ENCODE peak calls at places on chromosomes 11 and 22, in seven cellular contexts. J is CD4-positive, alpha-beta T cell; R is PC-3; L is MM.1S; F is HCT116; G is A549; W is NT2/D1. T is an unnamed sample.

GRCh38 chr11:117396970-117397369 is 69.3 kb downstream of the CEP164 start:
- DNase-seq in W (no peak), R (no peak), F (no peak), J (no peak), L (no peak), G (no peak), T (no peak)

GRCh38 chr11:73372371-73372993 is 3.7 kb upstream of the RELT start:
- DNase-seq in J (no peak), W (no peak), L (peak; percentile 87), G (peak; percentile 58), F (peak; percentile 21), R (peak; percentile 44), T (no peak)

GRCh38 chr22:38228326-38228872 is 26.6 kb downstream of the MAFF start:
- DNase-seq in F (no peak), R (no peak), G (no peak), W (no peak), L (no peak), J (no peak), T (no peak)

GRCh38 chr11:11973361-11973800 is 35.0 kb downstream of the DKK3 start:
- DNase-seq in L (no peak), F (no peak), G (no peak), R (no peak), J (no peak), W (no peak), T (no peak)

GRCh38 chr22:17303840-17304779 is 65.2 kb upstream of the CECR2 start:
- DNase-seq in J (peak; percentile 34), R (no peak), L (peak; percentile 70), F (no peak), G (no peak), W (no peak), T (peak; percentile 24)

GRCh38 chr22:42868751-42869251 is 11.7 kb upstream of the ARFGAP3 start:
- DNase-seq in F (no peak), R (no peak), L (no peak), G (no peak), W (no peak), J (no peak), T (no peak)

GRCh38 chr11:44524751-44525171 is 40.7 kb upstream of the CD82 start:
- DNase-seq in L (no peak), F (no peak), J (no peak), W (no peak), G (no peak), R (no peak), T (no peak)

GRCh38 chr11:117176186-117176585 is 2.4 kb upstream of the SIDT2 start:
- DNase-seq in L (no peak), F (no peak), R (no peak), J (no peak), W (no peak), G (no peak), T (no peak)

GRCh38 chr11:118998822-118999221 is 884 bp downstream of the CENATAC start:
- DNase-seq in F (peak; percentile 74), W (peak; percentile 71), L (no peak), J (no peak), R (peak; percentile 97), G (peak; percentile 38), T (no peak)

GRCh38 chr11:29435421-29435820 is 581.4 kb downstream of the KCNA4 start:
- DNase-seq in R (no peak), L (no peak), W (no peak), F (no peak), G (no peak), J (no peak), T (no peak)

DNA sequence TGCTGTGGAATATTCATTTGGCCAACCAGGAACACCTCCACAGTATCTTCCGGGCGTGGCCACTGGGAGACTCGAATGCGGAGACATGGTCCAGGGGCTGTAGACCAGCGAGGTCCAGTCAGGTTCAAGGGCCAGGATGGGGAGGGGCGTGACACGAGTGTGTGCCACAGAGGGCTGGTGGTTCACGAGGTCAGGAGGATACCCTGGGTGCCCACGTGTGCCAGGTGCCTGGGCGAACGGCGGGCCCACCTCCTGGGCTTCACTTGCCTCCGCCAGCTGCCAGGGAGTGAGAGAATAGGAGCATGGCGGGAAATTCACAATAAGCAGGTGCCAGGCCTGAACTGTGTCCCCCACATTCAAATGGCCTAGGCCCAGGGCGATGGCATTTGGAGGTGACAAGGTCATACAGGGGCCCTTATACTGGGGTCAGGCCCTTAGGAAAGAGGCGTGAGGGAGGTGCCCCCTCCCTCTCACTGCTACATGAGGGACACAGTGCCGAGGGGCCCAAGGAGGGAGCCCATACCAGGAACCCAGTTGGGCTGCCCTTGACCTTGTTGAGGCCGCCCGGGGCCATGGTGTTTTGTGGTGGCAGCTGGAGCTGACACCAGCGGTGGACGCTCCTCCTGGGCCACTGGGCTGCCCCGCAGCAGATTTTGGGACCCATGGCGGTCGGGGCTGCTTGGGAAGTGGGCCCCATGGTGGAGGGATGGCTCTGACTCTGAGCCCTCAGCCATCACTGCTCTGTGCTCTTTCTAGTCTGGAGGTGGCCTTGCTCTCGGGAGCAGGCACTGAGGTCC is 1268.9 kb downstream of the BRD1 start:
- DNase-seq in R (no peak), F (no peak), L (no peak), J (no peak), W (no peak), G (no peak), T (no peak)
- H3K9me3 ChIP-seq in R (no peaks in the 10 kb centered on the region), F (no peaks in the 10 kb centered on the region), L (no peaks in the 10 kb centered on the region), J (no peaks in the 10 kb centered on the region), W (no peaks in the 10 kb centered on the region), G (no peaks in the 10 kb centered on the region), T (no peaks in the 10 kb centered on the region)

DNA sequence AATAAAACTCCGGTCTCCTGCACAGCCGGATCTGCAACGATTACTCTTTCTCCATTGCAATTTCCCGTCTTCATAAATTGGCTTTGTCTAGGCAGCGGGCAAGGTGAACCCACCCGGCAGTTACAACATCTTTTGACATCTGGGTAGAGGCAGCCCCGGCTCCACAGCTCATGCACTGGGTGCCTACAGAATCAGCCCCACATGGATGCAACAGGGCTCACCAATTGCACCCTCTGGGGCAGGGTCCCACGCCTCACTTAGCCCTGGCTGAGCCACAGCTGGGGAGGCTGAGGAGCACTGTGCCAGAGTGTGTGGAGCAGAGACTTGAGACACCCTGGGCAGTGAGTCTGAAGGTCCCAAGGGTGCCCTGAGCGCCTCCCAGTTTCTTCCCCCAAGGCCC is 710.2 kb downstream of the TBC1D22A start:
- DNase-seq in F (no peak), W (no peak), J (no peak), L (no peak), G (no peak), R (no peak), T (no peak)
- H3K9me3 ChIP-seq in F (no peaks in the 10 kb centered on the region), W (no peaks in the 10 kb centered on the region), J (no peaks in the 10 kb centered on the region), L (no peaks in the 10 kb centered on the region), G (no peaks in the 10 kb centered on the region), R (no peaks in the 10 kb centered on the region), T (no peaks in the 10 kb centered on the region)

DNA sequence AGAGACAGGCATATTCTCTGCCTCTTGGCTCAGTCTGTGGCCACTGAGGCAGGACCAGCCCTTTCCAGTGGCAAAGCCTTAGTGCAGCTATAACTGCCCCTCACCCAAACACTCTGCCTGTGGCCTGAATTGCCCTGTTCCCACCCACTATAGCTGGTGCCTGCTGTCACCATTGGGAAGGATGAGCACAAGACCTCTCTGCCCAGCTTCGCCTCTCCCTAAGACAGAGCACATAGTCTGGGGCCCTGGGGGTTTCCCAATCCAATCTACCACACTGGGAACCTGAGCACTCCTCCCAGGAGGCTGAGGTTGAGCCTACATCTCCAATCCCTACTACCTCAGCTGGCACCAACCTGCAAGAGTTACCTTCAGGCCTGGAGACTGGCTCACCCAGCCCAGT is 670.4 kb downstream of the JRKL start:
- DNase-seq in F (no peak), J (no peak), R (no peak), W (no peak), L (no peak), G (no peak), T (no peak)
- H3K9me3 ChIP-seq in F (peaks cover 9% of the 10 kb centered on the region), J (peaks cover 11% of the 10 kb centered on the region), R (peaks cover 7% of the 10 kb centered on the region), W (no peaks in the 10 kb centered on the region), L (no peaks in the 10 kb centered on the region), G (no peaks in the 10 kb centered on the region), T (peaks cover 4% of the 10 kb centered on the region)

GRCh38 chr11:55707029-55707428 is 45.0 kb downstream of the OR4C6 start:
- DNase-seq in F (no peak), W (peak; percentile 27), R (peak; percentile 76), J (no peak), G (peak; percentile 4), L (peak; percentile 53), T (no peak)
- H3K9me3 ChIP-seq in F (no peaks in the 10 kb centered on the region), W (peaks cover under 1% of the 10 kb centered on the region), R (peaks cover 15% of the 10 kb centered on the region), J (no peaks in the 10 kb centered on the region), G (peaks cover 6% of the 10 kb centered on the region), L (no peaks in the 10 kb centered on the region), T (peaks cover 2% of the 10 kb centered on the region)

T was measured in T-helper 17 cell.